ENCODE peak calls at places on chromosomes 11 and 22, in nine cellular contexts. F, V, P, O, G, K, D, C and L are unnamed samples.

GRCh38 chr22:48807155-48807554 is 1020.5 kb downstream of the BRD1 start:
- DNase-seq in F (no peak), V (no peak), P (no peak), O (peak), G (no peak), K (no peak), D (no peak), C (peak), L (no peak)

GRCh38 chr11:69080361-69080973 is 31.7 kb downstream of the TPCN2 start:
- DNase-seq in F (no peak), V (no peak), P (peak), O (no peak), G (no peak), K (no peak), D (peak), C (no peak), L (no peak)

GRCh38 chr22:37824674-37825641 is 1.8 kb downstream of the GALR3 start:
- DNase-seq in F (no peak), V (peak), P (no peak), O (no peak), G (no peak), K (no peak), D (no peak), C (no peak), L (no peak)

GRCh38 chr11:12889243-12889642 is 119.9 kb upstream of the RASSF10 start:
- DNase-seq in F (peak), V (peak), P (peak), O (no peak), G (no peak), K (no peak), D (peak), C (no peak), L (no peak)

GRCh38 chr11:36352919-36353318 is 56.8 kb downstream of the PRR5L start:
- DNase-seq in F (no peak), V (no peak), P (no peak), O (no peak), G (no peak), K (peak), D (no peak), C (no peak), L (peak)

GRCh38 chr11:11070976-11071375 is 213.1 kb upstream of the ZBED5 start:
- DNase-seq in F (peak), V (no peak), P (no peak), O (no peak), G (no peak), K (no peak), D (no peak), C (no peak), L (no peak)

GRCh38 chr11:36243641-36244040 is 45.6 kb downstream of the COMMD9 start:
- DNase-seq in F (no peak), V (no peak), P (no peak), O (no peak), G (no peak), K (no peak), D (no peak), C (no peak), L (no peak)

GRCh38 chr11:94897330-94897768 is 76.0 kb downstream of the CWC15 start:
- DNase-seq in F (peak), V (no peak), P (peak), O (peak), G (peak), K (peak), D (peak), C (peak), L (no peak)

GRCh38 chr11:61685611-61685955 is 5.4 kb downstream of the DAGLA start:
- DNase-seq in F (no peak), V (peak), P (no peak), O (no peak), G (no peak), K (no peak), D (no peak), C (no peak), L (no peak)

GRCh38 chr11:76397383-76397782 is 16.3 kb downstream of the GVQW3 start:
- DNase-seq in F (no peak), V (no peak), P (no peak), O (no peak), G (no peak), K (no peak), D (no peak), C (no peak), L (no peak)

GRCh38 chr11:122069946-122070345 is 46.1 kb downstream of the BLID start:
- DNase-seq in F (peak), V (peak), P (peak), O (peak), G (peak), K (no peak), D (peak), C (peak), L (no peak)

GRCh38 chr11:59818572-59818971 is 8.0 kb upstream of the MRPL16 start:
- DNase-seq in F (peak), V (no peak), P (no peak), O (no peak), G (no peak), K (no peak), D (no peak), C (no peak), L (no peak)

GRCh38 chr11:60563553-60564235 is 48.5 kb downstream of the MS4A13 start:
- DNase-seq in F (peak), V (no peak), P (no peak), O (peak), G (no peak), K (no peak), D (no peak), C (no peak), L (no peak)

GRCh38 chr11:40867991-40868685 is 591.3 kb downstream of the LRRC4C start:
- DNase-seq in F (no peak), V (no peak), P (no peak), O (no peak), G (no peak), K (no peak), D (no peak), C (no peak), L (no peak)

GRCh38 chr11:116840224-116840745 is 2.9 kb upstream of the APOA1 start:
- DNase-seq in F (no peak), V (no peak), P (no peak), O (no peak), G (no peak), K (no peak), D (peak), C (peak), L (no peak)

GRCh38 chr11:2830030-2830812 is 55.4 kb downstream of the CDKN1C start:
- DNase-seq in F (no peak), V (peak), P (no peak), O (no peak), G (no peak), K (no peak), D (no peak), C (no peak), L (no peak)

GRCh38 chr22:37283393-37283937 is 1.2 kb downstream of the CYTH4 start:
- DNase-seq in F (no peak), V (no peak), P (no peak), O (no peak), G (peak), K (peak), D (no peak), C (no peak), L (peak)

GRCh38 chr11:33065445-33066178 is 26.2 kb downstream of the TCP11L1 start:
- DNase-seq in F (peak), V (peak), P (peak), O (peak), G (peak), K (peak), D (peak), C (peak), L (peak)

GRCh38 chr11:17611049-17611448 is 64.0 kb downstream of the OTOG start:
- DNase-seq in F (no peak), V (no peak), P (no peak), O (no peak), G (peak), K (no peak), D (no peak), C (no peak), L (no peak)

GRCh38 chr22:23088199-23088604 is 17.9 kb downstream of the GNAZ start:
- DNase-seq in F (no peak), V (no peak), P (no peak), O (no peak), G (no peak), K (no peak), D (no peak), C (no peak), L (no peak)

GRCh38 chr11:27413218-27413617 is 50.2 kb upstream of the CCDC34 start:
- DNase-seq in F (no peak), V (no peak), P (no peak), O (no peak), G (no peak), K (no peak), D (no peak), C (no peak), L (no peak)

GRCh38 chr11:77821349-77821851 is 456 bp downstream of the AAMDC start:
- DNase-seq in F (peak), V (no peak), P (peak), O (no peak), G (peak), K (peak), D (peak), C (peak), L (no peak)

GRCh38 chr22:25367756-25368155 is 148.3 kb downstream of the CRYBB2 start:
- DNase-seq in F (no peak), V (peak), P (no peak), O (no peak), G (no peak), K (no peak), D (no peak), C (no peak), L (no peak)

GRCh38 chr11:87926250-87926970 is 248.8 kb downstream of the RAB38 start:
- DNase-seq in F (no peak), V (no peak), P (peak), O (no peak), G (no peak), K (no peak), D (peak), C (no peak), L (no peak)

GRCh38 chr22:36220457-36220921 is 18.8 kb downstream of the APOL2 start:
- DNase-seq in F (no peak), V (no peak), P (no peak), O (no peak), G (no peak), K (no peak), D (peak), C (no peak), L (no peak)

GRCh38 chr11:61650781-61651571 is 29.2 kb upstream of the DAGLA start:
- DNase-seq in F (no peak), V (no peak), P (no peak), O (peak), G (no peak), K (no peak), D (no peak), C (no peak), L (no peak)

GRCh38 chr11:66718320-66718971 is 10.6 kb downstream of the SPTBN2 start:
- DNase-seq in F (no peak), V (no peak), P (no peak), O (no peak), G (no peak), K (no peak), D (peak), C (no peak), L (no peak)

GRCh38 chr11:26994579-26995210 is 783 bp downstream of the FIBIN start:
- DNase-seq in F (no peak), V (no peak), P (no peak), O (no peak), G (no peak), K (no peak), D (no peak), C (no peak), L (no peak)

GRCh38 chr11:61111786-61112517 is 9.7 kb downstream of the CD5 start:
- DNase-seq in F (no peak), V (no peak), P (no peak), O (no peak), G (no peak), K (peak), D (no peak), C (no peak), L (peak)

GRCh38 chr11:134125507-134125906 is 56.6 kb downstream of the JAM3 start:
- DNase-seq in F (no peak), V (no peak), P (no peak), O (no peak), G (no peak), K (no peak), D (no peak), C (peak), L (no peak)

GRCh38 chr22:39151329-39151975 is 1.0 kb downstream of the CBX7 start:
- DNase-seq in F (no peak), V (no peak), P (no peak), O (no peak), G (no peak), K (no peak), D (no peak), C (no peak), L (no peak)